ENCODE peak calls at places on chromosomes 3 and 15, in seven cellular contexts. F, D, E, N, Q, T and A are unnamed samples.

GRCh38 chr3:143221446-143221845 is 101.9 kb downstream of the CHST2 start:
- DNase-seq in Q (no peak), T (no peak), E (no peak), N (no peak), F (no peak), D (no peak), A (no peak)

GRCh38 chr3:27532931-27533607 is 48.9 kb upstream of the SLC4A7 start:
- DNase-seq in F (no peak), E (no peak), T (no peak), Q (peak; percentile 55), N (no peak), D (no peak), A (no peak)

GRCh38 chr3:192867645-192868044 is 50.0 kb downstream of the MB21D2 start:
- DNase-seq in E (no peak), N (no peak), F (no peak), Q (peak; percentile 64), T (no peak), D (no peak), A (no peak)

GRCh38 chr15:61084944-61085367 is 144.1 kb downstream of the RORA start:
- DNase-seq in D (no peak), N (no peak), T (no peak), E (no peak), Q (no peak), F (no peak), A (no peak)

GRCh38 chr3:10378742-10379141 is 57.8 kb upstream of the SEC13 start:
- DNase-seq in T (no peak), N (no peak), E (no peak), D (no peak), Q (no peak), F (no peak), A (no peak)

GRCh38 chr3:99579246-99579645 is 59.1 kb upstream of the COL8A1 start:
- DNase-seq in Q (peak; percentile 94), F (no peak), N (no peak), D (no peak), E (no peak), T (peak; percentile 29), A (no peak)

GRCh38 chr3:52509753-52510328 is 14.7 kb downstream of the STAB1 start:
- DNase-seq in F (peak; percentile 12), T (no peak), E (no peak), N (no peak), D (no peak), Q (no peak), A (no peak)

GRCh38 chr3:143171656-143172055 is 52.1 kb downstream of the CHST2 start:
- DNase-seq in D (no peak), F (no peak), Q (peak; percentile 75), E (no peak), N (no peak), T (no peak), A (no peak)

GRCh38 chr3:23319913-23320312 is 116.8 kb downstream of the UBE2E2 start:
- DNase-seq in T (no peak), F (no peak), Q (no peak), D (no peak), E (no peak), N (no peak), A (no peak)

GRCh38 chr3:177281292-177281942 is 84.1 kb upstream of the TBL1XR1 start:
- DNase-seq in F (no peak), Q (no peak), T (no peak), D (no peak), E (no peak), N (no peak), A (no peak)

GRCh38 chr3:63976166-63976861 is 47.0 kb downstream of the PSMD6 start:
- DNase-seq in N (no peak), F (no peak), Q (peak; percentile 94), E (no peak), T (peak; percentile 81), D (peak; percentile 79), A (peak; percentile 76)

GRCh38 chr15:77599899-77600298 is 32.8 kb downstream of the LINGO1 start:
- DNase-seq in E (no peak), N (no peak), D (no peak), F (peak; percentile 16), Q (peak; percentile 26), T (no peak), A (no peak)

GRCh38 chr3:190615607-190616006 is 101.7 kb downstream of the IL1RAP start:
- DNase-seq in D (no peak), E (no peak), Q (no peak), T (no peak), N (no peak), F (no peak), A (no peak)

GRCh38 chr3:177370396-177370795 is 173.1 kb upstream of the TBL1XR1 start:
- DNase-seq in D (no peak), Q (no peak), F (peak; percentile 3), N (no peak), E (no peak), T (no peak), A (no peak)

GRCh38 chr15:59722451-59722850 is 33.3 kb upstream of the BNIP2 start:
- DNase-seq in D (no peak), Q (no peak), F (no peak), N (no peak), T (no peak), E (no peak), A (no peak)

GRCh38 chr3:151278223-151278622 is at the start of gene P2RY14:
- DNase-seq in D (no peak), Q (no peak), E (no peak), N (no peak), T (no peak), F (no peak), A (no peak)

GRCh38 chr15:25245801-25246622 is 192.8 kb downstream of the UBE3A start:
- DNase-seq in Q (no peak), D (no peak), E (no peak), T (no peak), F (no peak), N (peak; percentile 26), A (no peak)

GRCh38 chr15:95432878-95433405 is 897.6 kb upstream of the NR2F2 start:
- DNase-seq in D (no peak), N (no peak), Q (no peak), F (no peak), T (no peak), E (no peak), A (no peak)

GRCh38 chr3:128875556-128876120 is 3.8 kb upstream of the ACAD9 start:
- DNase-seq in T (no peak), F (peak; percentile 52), D (no peak), N (no peak), E (no peak), Q (peak; percentile 8), A (no peak)

GRCh38 chr3:73056365-73057150 is 4.9 kb upstream of the EBLN2 start:
- DNase-seq in T (no peak), N (no peak), Q (no peak), F (peak; percentile 22), E (no peak), D (no peak), A (no peak)

GRCh38 chr15:62739082-62739481 is 303.5 kb upstream of the TPM1 start:
- DNase-seq in T (no peak), E (no peak), D (peak; percentile 77), Q (peak; percentile 92), F (no peak), N (no peak), A (no peak)

GRCh38 chr3:61667417-61668213 is 106.2 kb downstream of the PTPRG start:
- DNase-seq in F (peak; percentile 16), T (no peak), Q (no peak), D (no peak), E (no peak), N (no peak), A (no peak)

GRCh38 chr3:11238057-11238456 is 34.1 kb upstream of the ATG7 start:
- DNase-seq in E (no peak), Q (peak; percentile 97), T (peak; percentile 73), F (no peak), N (no peak), D (peak; percentile 91), A (no peak)

GRCh38 chr3:174784206-174784934 is 74.8 kb upstream of the NAALADL2 start:
- DNase-seq in T (no peak), E (no peak), F (no peak), D (no peak), Q (peak; percentile 59), N (no peak), A (no peak)

GRCh38 chr3:66153961-66154923 is 66.6 kb upstream of the SLC25A26 start:
- DNase-seq in Q (peak; percentile 37), D (no peak), T (no peak), E (no peak), F (no peak), N (no peak), A (no peak)

GRCh38 chr3:159635047-159635641 is 353.5 kb upstream of the IL12A start:
- DNase-seq in T (no peak), D (peak; percentile 82), E (no peak), F (no peak), N (no peak), Q (peak; percentile 83), A (no peak)

GRCh38 chr3:190024912-190025311 is 95.8 kb downstream of the P3H2 start:
- DNase-seq in D (no peak), N (no peak), T (no peak), F (no peak), E (no peak), Q (peak; percentile 81), A (no peak)

GRCh38 chr15:68797589-68798377 is 22.9 kb downstream of the ANP32A start:
- DNase-seq in E (no peak), D (no peak), N (no peak), Q (no peak), F (no peak), T (no peak), A (no peak)

GRCh38 chr15:99954361-99955180 is 221.3 kb upstream of the LYSMD4 start:
- DNase-seq in T (no peak), E (no peak), F (no peak), D (no peak), Q (no peak), N (no peak), A (peak; percentile 33)

GRCh38 chr3:134381048-134381447 is 6.8 kb upstream of the AMOTL2 start:
- DNase-seq in D (no peak), F (no peak), Q (no peak), N (no peak), E (no peak), T (no peak), A (no peak)
- H3K27ac ChIP-seq in D (peak overlapping the region; percentile 74), F (no peak overlapping the region), Q (no peak overlapping the region), N (no peak overlapping the region), E (peak overlapping the region; percentile 21), T (no peak overlapping the region), A (peak overlapping the region; percentile 71)

DNA sequence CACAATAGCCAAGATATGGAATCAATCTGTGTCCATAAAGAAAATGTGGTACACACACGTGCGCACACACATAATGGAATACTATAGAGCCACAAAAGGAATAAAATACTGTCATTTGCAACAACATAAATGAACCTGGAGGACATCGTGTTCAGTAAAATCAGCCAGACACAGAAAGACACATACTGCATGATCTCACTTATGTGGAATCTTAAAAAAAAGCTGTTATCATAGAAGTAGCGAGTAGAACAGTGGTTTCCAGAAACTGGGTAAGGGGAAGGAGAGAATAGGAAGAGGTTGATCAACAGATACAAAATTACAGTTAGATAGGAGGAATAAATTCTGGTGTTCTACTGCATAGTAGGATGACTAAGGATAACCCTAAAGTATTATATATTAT is 11.1 kb downstream of the ATOSA start:
- DNase-seq in F (no peak), E (no peak), N (no peak), Q (peak; percentile 69), D (no peak), T (no peak), A (no peak)
- H3K27ac ChIP-seq in F (peak overlapping the region; percentile 67), E (no peak overlapping the region), N (no peak overlapping the region), Q (no peak overlapping the region), D (no peak overlapping the region), T (no peak overlapping the region), A (no peak overlapping the region)

GRCh38 chr3:133494469-133494868 is 79.0 kb upstream of the CDV3 start:
- DNase-seq in T (no peak), Q (peak; percentile 24), N (no peak), E (no peak), F (no peak), D (no peak), A (no peak)
- H3K27ac ChIP-seq in T (no peak overlapping the region), Q (no peak overlapping the region), N (no peak overlapping the region), E (no peak overlapping the region), F (no peak overlapping the region), D (no peak overlapping the region), A (no peak overlapping the region)

GRCh38 chr3:139222100-139222657 is 121.6 kb upstream of the MRPS22 start:
- DNase-seq in Q (no peak), D (no peak), N (no peak), F (no peak), T (no peak), E (no peak), A (no peak)
- H3K27ac ChIP-seq in Q (no peak overlapping the region), D (no peak overlapping the region), N (no peak overlapping the region), F (no peak overlapping the region), T (no peak overlapping the region), E (no peak overlapping the region), A (no peak overlapping the region)